ENCODE peak calls at places on chromosomes 12 and 14, in nine cellular contexts. D is astrocyte of the spinal cord, O is HT1080, W is colonic mucosa, U is NCI-H1694 treated with DMSO at 0.1 percent for 48 hours, Q is B cell, J is EL, L is GM12864, K is HS-27A. X is an unnamed sample.
A peak's percentile ranks its signal among the peaks of the same experiment; 100 is the strongest.

GRCh38 chr14:95993768-95994592 is 45.2 kb upstream of the C14orf132 start:
- DNase-seq in D (peak; percentile 53), O (no peak), W (peak; percentile 21), U (peak; percentile 94), Q (peak; percentile 22), J (peak; percentile 51), L (peak; percentile 3), K (peak; percentile 20), X (peak; percentile 41)

GRCh38 chr14:105540811-105541210 is 14.4 kb downstream of the TMEM121 start:
- DNase-seq in D (no peak), O (no peak), W (no peak), U (no peak), Q (no peak), J (no peak), L (no peak), K (no peak), X (no peak)

GRCh38 chr12:24539646-24540045 is 409.3 kb downstream of the BCAT1 start:
- DNase-seq in D (no peak), O (no peak), W (no peak), U (no peak), Q (no peak), J (no peak), L (no peak), K (no peak), X (no peak)

GRCh38 chr14:105162374-105162979 is 6.1 kb downstream of the JAG2 start:
- DNase-seq in D (no peak), O (no peak), W (no peak), U (no peak), Q (no peak), J (no peak), L (no peak), K (no peak), X (no peak)

GRCh38 chr12:43370299-43370698 is 181.7 kb downstream of the ADAMTS20 start:
- DNase-seq in D (peak; percentile 47), O (peak; percentile 92), W (no peak), U (no peak), Q (no peak), J (peak; percentile 60), L (no peak), K (peak; percentile 30), X (peak; percentile 47)

GRCh38 chr12:90027889-90028570 is 319.4 kb upstream of the ATP2B1 start:
- DNase-seq in D (no peak), O (no peak), W (no peak), U (no peak), Q (no peak), J (peak; percentile 43), L (no peak), K (no peak), X (no peak)

GRCh38 chr14:104864267-104865068 is 600 bp upstream of the CEP170B start:
- DNase-seq in D (no peak), O (no peak), W (peak; percentile 95), U (no peak), Q (peak; percentile 43), J (no peak), L (no peak), K (no peak), X (peak; percentile 88)

GRCh38 chr14:69948311-69948710 is 69.1 kb downstream of the SMOC1 start:
- DNase-seq in D (no peak), O (no peak), W (no peak), U (no peak), Q (no peak), J (no peak), L (no peak), K (no peak), X (no peak)

GRCh38 chr12:114671321-114671663 is 12.7 kb downstream of the TBX3 start:
- DNase-seq in D (peak; percentile 56), O (no peak), W (no peak), U (no peak), Q (no peak), J (no peak), L (no peak), K (no peak), X (no peak)

GRCh38 chr12:116870306-116870705 is 10.9 kb downstream of the HRK start:
- DNase-seq in D (no peak), O (no peak), W (no peak), U (no peak), Q (no peak), J (no peak), L (no peak), K (no peak), X (no peak)

GRCh38 chr12:70719672-70720420 is 82.6 kb upstream of the PTPRB start:
- DNase-seq in D (peak; percentile 62), O (peak; percentile 13), W (peak; percentile 38), U (peak; percentile 10), Q (peak; percentile 15), J (peak; percentile 54), L (peak; percentile 2), K (peak; percentile 9), X (no peak)

GRCh38 chr12:12540261-12541013 is 22.2 kb downstream of the DUSP16 start:
- DNase-seq in D (no peak), O (no peak), W (no peak), U (no peak), Q (no peak), J (no peak), L (no peak), K (no peak), X (no peak)

GRCh38 chr12:1666215-1666614 is 24.7 kb upstream of the ADIPOR2 start:
- DNase-seq in D (no peak), O (no peak), W (no peak), U (no peak), Q (no peak), J (no peak), L (no peak), K (no peak), X (no peak)

GRCh38 chr14:68510201-68510600 is 282.7 kb downstream of the ZFP36L1 start:
- DNase-seq in D (peak; percentile 57), O (no peak), W (no peak), U (no peak), Q (no peak), J (peak; percentile 61), L (no peak), K (no peak), X (peak; percentile 88)

GRCh38 chr14:98840076-98840475 is 431.9 kb downstream of the BCL11B start:
- DNase-seq in D (no peak), O (no peak), W (no peak), U (no peak), Q (no peak), J (no peak), L (no peak), K (no peak), X (no peak)

GRCh38 chr14:88340357-88340756 is 17.3 kb upstream of the KCNK10 start:
- DNase-seq in D (no peak), O (no peak), W (no peak), U (no peak), Q (no peak), J (no peak), L (no peak), K (no peak), X (no peak)

GRCh38 chr12:27585739-27586265 is 61.8 kb downstream of the PPFIBP1 start:
- DNase-seq in D (no peak), O (no peak), W (no peak), U (no peak), Q (no peak), J (no peak), L (no peak), K (no peak), X (no peak)

GRCh38 chr12:132066345-132066685 is 77.8 kb downstream of the DDX51 start:
- DNase-seq in D (no peak), O (no peak), W (no peak), U (no peak), Q (peak; percentile 61), J (no peak), L (peak; percentile 60), K (no peak), X (no peak)

GRCh38 chr14:102899516-102899900 is 23.0 kb upstream of the AMN start:
- DNase-seq in D (no peak), O (no peak), W (no peak), U (no peak), Q (no peak), J (no peak), L (no peak), K (no peak), X (peak; percentile 45)

GRCh38 chr14:93012516-93013367 is 89.8 kb downstream of the CHGA start:
- DNase-seq in D (no peak), O (no peak), W (no peak), U (no peak), Q (no peak), J (peak; percentile 44), L (no peak), K (no peak), X (peak; percentile 98)

GRCh38 chr12:100017056-100017455 is 32.3 kb upstream of the ANKS1B start:
- DNase-seq in D (no peak), O (peak; percentile 16), W (no peak), U (no peak), Q (no peak), J (peak; percentile 2), L (no peak), K (peak; percentile 5), X (no peak)

GRCh38 chr14:93115920-93116675 is at the start of gene ITPK1:
- DNase-seq in D (peak; percentile 46), O (peak; percentile 28), W (peak; percentile 50), U (peak; percentile 48), Q (peak; percentile 91), J (peak; percentile 65), L (no peak), K (no peak), X (peak; percentile 99)

GRCh38 chr14:59281613-59282012 is 93.1 kb downstream of the DAAM1 start:
- DNase-seq in D (peak; percentile 29), O (peak; percentile 76), W (no peak), U (no peak), Q (no peak), J (peak; percentile 71), L (no peak), K (no peak), X (peak; percentile 67)

GRCh38 chr14:71855399-71856036 is 76.7 kb upstream of the RGS6 start:
- DNase-seq in D (peak; percentile 69), O (peak; percentile 62), W (peak; percentile 79), U (peak; percentile 73), Q (no peak), J (peak; percentile 66), L (peak; percentile 21), K (peak; percentile 12), X (peak; percentile 84)

GRCh38 chr14:103143535-103143934 is 20.3 kb downstream of the TNFAIP2 start:
- DNase-seq in D (no peak), O (no peak), W (no peak), U (no peak), Q (no peak), J (peak; percentile 71), L (no peak), K (no peak), X (no peak)

GRCh38 chr12:41856228-41856627 is 288.4 kb downstream of the GXYLT1 start:
- DNase-seq in D (no peak), O (no peak), W (no peak), U (no peak), Q (no peak), J (no peak), L (no peak), K (no peak), X (no peak)

GRCh38 chr14:49720744-49721143 is 27.8 kb downstream of the KLHDC1 start:
- DNase-seq in D (no peak), O (no peak), W (no peak), U (no peak), Q (no peak), J (no peak), L (no peak), K (no peak), X (no peak)

X was measured in osteoblast.